ENCODE peak calls at places on chromosomes 12 and 14, in seven cellular contexts. B, G, D, P, Y, H and O are unnamed samples.

GRCh38 chr12:107917912-107918800 is 143.7 kb downstream of the ASCL4 start:
- DNase-seq in P (no peak), H (no peak), Y (no peak), D (peak; percentile 5), G (peak; percentile 19), B (no peak), O (no peak)

GRCh38 chr14:33393895-33394405 is 455.3 kb downstream of the NPAS3 start:
- DNase-seq in H (no peak), P (no peak), B (no peak), D (no peak), G (no peak), Y (no peak), O (no peak)

GRCh38 chr12:64730585-64730964 is 28.6 kb downstream of the GNS start:
- DNase-seq in Y (no peak), H (no peak), P (no peak), B (no peak), D (no peak), G (no peak), O (no peak)

GRCh38 chr12:102702447-102703114 is 214.5 kb downstream of the PAH start:
- DNase-seq in Y (peak; percentile 34), H (no peak), D (peak; percentile 65), G (peak; percentile 77), P (no peak), B (no peak), O (no peak)

GRCh38 chr12:14768823-14769405 is 34.4 kb downstream of the WBP11 start:
- DNase-seq in B (no peak), D (peak; percentile 44), Y (no peak), H (no peak), G (peak; percentile 31), P (peak; percentile 61), O (no peak)

GRCh38 chr12:53222170-53223005 is 9.6 kb downstream of the RARG start:
- DNase-seq in P (no peak), G (no peak), Y (no peak), D (no peak), B (no peak), H (no peak), O (no peak)

GRCh38 chr14:67559639-67560038 is 26.5 kb downstream of the PLEKHH1 start:
- DNase-seq in Y (no peak), B (no peak), P (no peak), D (no peak), G (no peak), H (no peak), O (no peak)

GRCh38 chr12:60872850-60873713 is 1277.3 kb downstream of the SLC16A7 start:
- DNase-seq in G (no peak), Y (no peak), P (no peak), D (no peak), B (no peak), H (no peak), O (no peak)

GRCh38 chr12:54357802-54358619 is 6.3 kb downstream of the GPR84 start:
- DNase-seq in D (no peak), P (no peak), H (peak; percentile 60), G (peak; percentile 43), Y (no peak), B (no peak), O (no peak)

GRCh38 chr12:77231548-77231947 is 166.2 kb upstream of the E2F7 start:
- DNase-seq in B (peak; percentile 73), D (peak; percentile 55), Y (no peak), P (no peak), G (peak; percentile 95), H (no peak), O (no peak)

GRCh38 chr12:57430117-57430930 is 519 bp downstream of the R3HDM2 start:
- DNase-seq in D (peak; percentile 34), B (peak; percentile 53), G (peak; percentile 34), H (peak; percentile 68), P (no peak), Y (peak; percentile 36), O (peak; percentile 76)

GRCh38 chr12:75936525-75937450 is 94.8 kb downstream of the PHLDA1 start:
- DNase-seq in Y (no peak), H (no peak), B (no peak), P (no peak), D (no peak), G (no peak), O (no peak)

GRCh38 chr12:118376089-118377004 is at the start of gene SUDS3:
- DNase-seq in P (peak; percentile 89), D (peak; percentile 66), G (peak; percentile 81), Y (peak; percentile 99), H (peak; percentile 98), B (peak; percentile 93), O (peak; percentile 89)

GRCh38 chr14:22513066-22513812 is 75.8 kb downstream of the DAD1 start:
- DNase-seq in H (no peak), Y (no peak), D (no peak), P (no peak), B (no peak), G (no peak), O (no peak)

GRCh38 chr12:113051759-113052158 is 4.8 kb upstream of the DTX1 start:
- DNase-seq in H (no peak), Y (no peak), D (no peak), P (no peak), G (no peak), B (no peak), O (no peak)

GRCh38 chr12:113050808-113051207 is 5.7 kb upstream of the DTX1 start:
- DNase-seq in Y (no peak), P (no peak), D (no peak), B (no peak), H (no peak), G (no peak), O (no peak)

GRCh38 chr12:113052326-113052725 is 4.2 kb upstream of the DTX1 start:
- DNase-seq in Y (no peak), H (no peak), B (no peak), P (no peak), D (no peak), G (no peak), O (no peak)

GRCh38 chr12:113048716-113049127 is 7.8 kb upstream of the DTX1 start:
- DNase-seq in H (peak; percentile 75), D (peak; percentile 51), Y (peak; percentile 53), P (no peak), G (peak; percentile 77), B (no peak), O (no peak)

GRCh38 chr12:113049976-113050742 is 6.4 kb upstream of the DTX1 start:
- DNase-seq in H (no peak), D (no peak), Y (peak; percentile 14), P (no peak), B (no peak), G (peak; percentile 25), O (no peak)
- TF ChIP-seq CTCF in H (no peak), D (peak; percentile 4), Y (peak; percentile 24), P (peak; percentile 78), B (peak; percentile 27), G (peak; percentile 27), O (no peak)

GRCh38 chr14:51369814-51370213 is 129.8 kb downstream of the TMX1 start:
- DNase-seq in G (no peak), H (no peak), B (no peak), Y (no peak), P (no peak), D (no peak), O (no peak)
- TF ChIP-seq CTCF in G (peak; percentile 12), H (peak; percentile 19), B (peak; percentile 44), Y (peak; percentile 52), P (peak; percentile 62), D (no peak), O (no peak)

GRCh38 chr12:30286345-30286926 is 409.2 kb downstream of the IPO8 start:
- DNase-seq in P (no peak), H (no peak), D (peak; percentile 42), B (no peak), Y (no peak), G (peak; percentile 70), O (no peak)
- TF ChIP-seq CTCF in P (peak; percentile 46), H (no peak), D (peak; percentile 62), B (peak; percentile 61), Y (peak; percentile 86), G (peak; percentile 71), O (no peak)

GRCh38 chr14:88128811-88129210 is 123.9 kb downstream of the GPR65 start:
- DNase-seq in B (no peak), G (peak; percentile 11), P (no peak), D (no peak), H (no peak), Y (no peak), O (no peak)

GRCh38 chr14:88130057-88130432 is 125.1 kb downstream of the GPR65 start:
- DNase-seq in P (no peak), D (no peak), H (no peak), B (no peak), G (no peak), Y (no peak), O (no peak)

DNA sequence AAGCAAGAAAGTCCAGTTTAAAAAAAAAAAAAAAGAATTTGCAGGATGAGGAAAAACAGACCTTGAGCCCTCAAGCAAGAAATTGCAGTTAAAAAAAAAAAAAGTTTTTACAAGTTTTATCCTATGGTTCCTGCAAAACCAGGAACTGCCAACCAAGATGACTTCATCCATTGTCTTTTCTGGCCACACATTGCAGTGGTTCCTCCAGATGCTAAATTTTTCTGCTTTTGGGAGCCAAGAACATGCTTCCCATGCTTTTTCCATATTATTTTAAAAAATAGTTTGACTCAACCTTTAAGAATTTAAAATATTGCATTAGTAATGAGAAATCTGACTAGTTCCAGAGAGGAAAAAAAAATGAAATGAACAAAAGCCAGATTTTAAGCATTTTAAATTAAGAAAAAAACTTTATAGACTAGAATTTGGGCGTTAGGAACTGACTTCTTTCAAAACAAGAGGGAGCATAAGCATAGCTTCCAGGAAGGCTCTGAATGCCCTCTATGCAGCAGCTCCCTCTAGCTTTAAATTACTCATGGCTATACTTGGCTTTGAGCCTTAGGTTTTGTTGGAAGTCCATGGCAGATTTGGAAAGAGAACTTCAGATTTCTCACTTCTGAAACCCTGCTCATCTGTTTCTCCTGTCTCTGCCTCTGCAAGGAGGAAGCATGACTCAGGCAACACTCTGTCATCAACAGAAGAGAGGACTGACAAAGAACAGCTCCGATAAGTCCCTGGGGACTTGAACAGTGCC is 124.5 kb downstream of the GPR65 start:
- DNase-seq in D (peak; percentile 23), P (no peak), Y (no peak), H (no peak), B (no peak), G (peak; percentile 90), O (no peak)
- TF ChIP-seq CTCF in D (no peak), P (no peak), Y (no peak), H (no peak), B (peak; percentile 29), G (peak; percentile 6), O (no peak)

GRCh38 chr12:132422057-132423043 is 67.6 kb upstream of the FBRSL1 start:
- DNase-seq in B (no peak), G (no peak), P (no peak), D (peak; percentile 42), Y (peak; percentile 38), H (no peak), O (no peak)
- TF ChIP-seq CTCF in B (no peak), G (no peak), P (no peak), D (no peak), Y (no peak), H (no peak), O (no peak)